ENCODE peak calls at places on chromosomes 7 and 10, in six cellular contexts. V, K, F, D, J and I are unnamed samples.

GRCh38 chr10:90226526-90226925 is 525.1 kb downstream of the KIF20B start:
- DNase-seq in V (no peak), K (no peak), F (no peak), D (no peak), J (no peak), I (no peak)

GRCh38 chr7:1112109-1112508 is 24.2 kb downstream of the GPER1 start:
- DNase-seq in V (no peak), K (no peak), F (no peak), D (no peak), J (no peak), I (no peak)

GRCh38 chr10:76550806-76551205 is 1086.8 kb downstream of the KCNMA1 start:
- DNase-seq in V (no peak), K (no peak), F (peak), D (no peak), J (no peak), I (no peak)

GRCh38 chr7:41051525-41051924 is 651.4 kb downstream of the INHBA start:
- DNase-seq in V (no peak), K (no peak), F (no peak), D (no peak), J (no peak), I (no peak)

GRCh38 chr7:41732279-41733062 is 29.6 kb upstream of the INHBA start:
- DNase-seq in V (no peak), K (peak), F (peak), D (no peak), J (no peak), I (no peak)

GRCh38 chr7:91085175-91085574 is 179.1 kb upstream of the FZD1 start:
- DNase-seq in V (no peak), K (no peak), F (no peak), D (no peak), J (no peak), I (peak)

GRCh38 chr10:8065651-8066050 is 11.2 kb downstream of the GATA3 start:
- DNase-seq in V (no peak), K (peak), F (peak), D (no peak), J (no peak), I (no peak)

GRCh38 chr7:143374556-143374955 is 6.6 kb upstream of the ZYX start:
- DNase-seq in V (no peak), K (no peak), F (no peak), D (no peak), J (no peak), I (no peak)

GRCh38 chr10:102644066-102644645 is at the start of gene TRIM8:
- DNase-seq in V (peak), K (peak), F (no peak), D (peak), J (peak), I (peak)

GRCh38 chr10:60135020-60135419 is 228.7 kb upstream of the CCDC6 start:
- DNase-seq in V (no peak), K (no peak), F (no peak), D (no peak), J (no peak), I (no peak)

GRCh38 chr10:5971886-5972285 is 5.5 kb downstream of the IL15RA start:
- DNase-seq in V (no peak), K (no peak), F (no peak), D (no peak), J (no peak), I (no peak)

GRCh38 chr10:47116445-47116844 is 183.6 kb upstream of the GDF10 start:
- DNase-seq in V (no peak), K (no peak), F (no peak), D (no peak), J (no peak), I (no peak)

GRCh38 chr10:6396652-6397051 is 183.4 kb downstream of the PRKCQ start:
- DNase-seq in V (no peak), K (no peak), F (peak), D (no peak), J (no peak), I (no peak)

GRCh38 chr10:114552050-114552449 is 106.0 kb downstream of the ABLIM1 start:
- DNase-seq in V (no peak), K (no peak), F (no peak), D (no peak), J (no peak), I (no peak)

GRCh38 chr10:131204406-131205152 is 106.9 kb downstream of the TCERG1L start:
- DNase-seq in V (no peak), K (no peak), F (no peak), D (no peak), J (no peak), I (no peak)

GRCh38 chr7:149790146-149790548 is 16.8 kb upstream of the ZNF467 start:
- DNase-seq in V (no peak), K (no peak), F (no peak), D (no peak), J (peak), I (peak)

GRCh38 chr10:15122477-15123030 is 25.4 kb downstream of the RPP38 start:
- DNase-seq in V (no peak), K (no peak), F (no peak), D (no peak), J (no peak), I (no peak)

GRCh38 chr7:56115852-56116538 is at the start of gene NUPR2:
- DNase-seq in V (no peak), K (no peak), F (no peak), D (no peak), J (no peak), I (no peak)

GRCh38 chr10:100020161-100020882 is 10.6 kb upstream of the DNMBP start:
- DNase-seq in V (no peak), K (peak), F (no peak), D (no peak), J (no peak), I (peak)

GRCh38 chr7:158142657-158143056 is 445.0 kb downstream of the PTPRN2 start:
- DNase-seq in V (no peak), K (no peak), F (no peak), D (no peak), J (no peak), I (no peak)

GRCh38 chr7:731440-732085 is 4.5 kb upstream of the PRKAR1B start:
- DNase-seq in V (no peak), K (no peak), F (no peak), D (no peak), J (no peak), I (no peak)

GRCh38 chr10:122243560-122243959 is 27.5 kb upstream of the BTBD16 start:
- DNase-seq in V (no peak), K (no peak), F (no peak), D (no peak), J (no peak), I (no peak)

GRCh38 chr10:43202224-43202656 is 64.0 kb downstream of the CSGALNACT2 start:
- DNase-seq in V (peak), K (peak), F (peak), D (peak), J (no peak), I (peak)

GRCh38 chr7:155992974-155993373 is 180.7 kb upstream of the SHH start:
- DNase-seq in V (no peak), K (no peak), F (no peak), D (no peak), J (no peak), I (no peak)

GRCh38 chr7:93146036-93146435 is 2.1 kb downstream of the SAMD9L start:
- DNase-seq in V (no peak), K (no peak), F (no peak), D (no peak), J (no peak), I (no peak)

GRCh38 chr7:13308423-13308822 is 621.0 kb downstream of the ARL4A start:
- DNase-seq in V (no peak), K (no peak), F (no peak), D (no peak), J (no peak), I (no peak)

GRCh38 chr10:70715853-70716795 is 43.8 kb downstream of the ADAMTS14 start:
- DNase-seq in V (no peak), K (peak), F (peak), D (no peak), J (no peak), I (no peak)

GRCh38 chr7:27917774-27918314 is 177.9 kb downstream of the TAX1BP1 start:
- DNase-seq in V (no peak), K (peak), F (peak), D (no peak), J (no peak), I (no peak)

GRCh38 chr10:101226506-101226887 is 2.8 kb downstream of the LBX1 start:
- DNase-seq in V (no peak), K (no peak), F (no peak), D (no peak), J (no peak), I (no peak)

GRCh38 chr10:33129987-33130386 is 172.0 kb upstream of the ITGB1 start:
- DNase-seq in V (no peak), K (no peak), F (peak), D (no peak), J (no peak), I (no peak)

GRCh38 chr10:4851176-4851575 is 25.2 kb downstream of the AKR1E2 start:
- DNase-seq in V (no peak), K (no peak), F (no peak), D (no peak), J (no peak), I (no peak)

GRCh38 chr7:55526770-55527169 is 45.5 kb downstream of the VOPP1 start:
- DNase-seq in V (no peak), K (no peak), F (no peak), D (no peak), J (peak), I (no peak)

GRCh38 chr7:138755831-138756590 is 41.8 kb upstream of the TMEM213 start:
- DNase-seq in V (no peak), K (peak), F (no peak), D (no peak), J (no peak), I (no peak)

GRCh38 chr7:83807770-83808169 is 158.8 kb upstream of the SEMA3E start:
- DNase-seq in V (no peak), K (no peak), F (no peak), D (no peak), J (no peak), I (no peak)

GRCh38 chr10:114723361-114723760 is 65.3 kb upstream of the ABLIM1 start:
- DNase-seq in V (no peak), K (no peak), F (no peak), D (no peak), J (no peak), I (no peak)

GRCh38 chr10:69425513-69426298 is 9.0 kb upstream of the TACR2 start:
- DNase-seq in V (peak), K (no peak), F (no peak), D (peak), J (no peak), I (peak)

GRCh38 chr7:108808556-108808955 is 238.9 kb downstream of the DNAJB9 start:
- DNase-seq in V (no peak), K (peak), F (no peak), D (no peak), J (no peak), I (no peak)

GRCh38 chr10:100744980-100745881 is at the start of gene PAX2:
- DNase-seq in V (no peak), K (peak), F (no peak), D (no peak), J (no peak), I (no peak)

GRCh38 chr7:1767524-1767923 is 97.4 kb downstream of the ELFN1 start:
- DNase-seq in V (no peak), K (no peak), F (no peak), D (no peak), J (no peak), I (no peak)